ENCODE peak calls at places on chromosomes 4 and X, in eight cellular contexts. P is left cardiac atrium, D is bronchial epithelial cell, C is head of caudate nucleus, U is M059J, Y is DMS79 treated with DMSO at 0.1 percent for 48 hours, J is GM19239, F is T1000. X is an unnamed sample.

GRCh38 chrX:104085477-104085876 is 9.4 kb upstream of the TMSB15C start:
- DNase-seq in P (no peak), F (no peak), C (no peak), D (no peak), Y (no peak), U (no peak), J (no peak), X (no peak)

GRCh38 chr4:148565801-148566200 is 123.6 kb upstream of the NR3C2 start:
- DNase-seq in Y (no peak), D (no peak), U (no peak), F (no peak), C (peak), J (no peak), P (no peak), X (no peak)

GRCh38 chr4:159101983-159102622 is 776 bp upstream of the RAPGEF2 start:
- DNase-seq in J (no peak), F (no peak), P (no peak), C (no peak), Y (no peak), D (no peak), U (peak), X (no peak)

GRCh38 chrX:49209434-49210251 is 9.7 kb upstream of the SYP start:
- DNase-seq in C (peak), D (no peak), F (no peak), P (no peak), J (no peak), U (no peak), Y (no peak), X (no peak)

GRCh38 chr4:11338990-11339782 is 89.5 kb downstream of the HS3ST1 start:
- DNase-seq in Y (no peak), C (no peak), D (no peak), J (no peak), U (no peak), F (no peak), P (no peak), X (no peak)

GRCh38 chr4:56909083-56909981 is 1.6 kb downstream of the REST start:
- DNase-seq in U (peak), D (peak), F (peak), C (peak), Y (peak), J (peak), P (peak), X (no peak)

GRCh38 chr4:85445058-85445639 is 29.8 kb upstream of the ARHGAP24 start:
- DNase-seq in D (no peak), U (no peak), P (no peak), F (no peak), Y (peak), J (no peak), C (no peak), X (no peak)

GRCh38 chr4:184506527-184507121 is 32.3 kb upstream of the IRF2 start:
- DNase-seq in C (peak), U (no peak), J (peak), F (no peak), Y (no peak), D (no peak), P (no peak), X (no peak)

GRCh38 chr4:110527156-110527555 is 51.2 kb downstream of the ENPEP start:
- DNase-seq in F (no peak), C (no peak), P (no peak), U (no peak), J (no peak), D (no peak), Y (no peak), X (no peak)

GRCh38 chr4:16764622-16765021 is 133.8 kb downstream of the LDB2 start:
- DNase-seq in J (no peak), Y (no peak), D (no peak), P (no peak), C (no peak), F (no peak), U (peak), X (no peak)

GRCh38 chrX:9466711-9467110 is 1.9 kb downstream of the TBL1X start:
- DNase-seq in Y (no peak), P (no peak), U (peak), F (no peak), D (no peak), J (no peak), C (no peak), X (no peak)

GRCh38 chr4:156954598-156954997 is 17.0 kb downstream of the PDGFC start:
- DNase-seq in U (no peak), F (no peak), P (no peak), C (no peak), D (no peak), Y (no peak), J (no peak), X (no peak)

GRCh38 chrX:140480765-140481164 is 24.1 kb downstream of the SOX3 start:
- DNase-seq in P (no peak), Y (no peak), C (no peak), F (peak), J (no peak), D (no peak), U (peak), X (no peak)

GRCh38 chr4:76943129-76943620 is 6.4 kb upstream of the SEPTIN11 start:
- DNase-seq in Y (no peak), C (no peak), F (no peak), U (peak), D (peak), J (no peak), P (no peak), X (no peak)

GRCh38 chrX:47384502-47384901 is 14.1 kb downstream of the ZNF157 start:
- DNase-seq in D (peak), F (no peak), Y (peak), C (peak), P (peak), J (peak), U (peak), X (peak)

GRCh38 chr4:8240211-8241041 is 29.1 kb upstream of the HTRA3 start:
- DNase-seq in Y (no peak), D (no peak), F (no peak), J (no peak), U (no peak), P (no peak), C (no peak), X (no peak)

GRCh38 chrX:107825698-107826285 is at the start of gene MID2:
- DNase-seq in F (peak), D (peak), P (peak), C (peak), U (peak), Y (peak), J (peak), X (peak)

GRCh38 chr4:153222162-153222789 is 18.0 kb downstream of the TRIM2 start:
- DNase-seq in C (peak), D (peak), Y (peak), F (peak), U (peak), J (peak), P (peak), X (no peak)

GRCh38 chr4:174230148-174230547 is 53.3 kb downstream of the FBXO8 start:
- DNase-seq in F (no peak), U (no peak), C (no peak), D (no peak), J (no peak), Y (no peak), P (no peak), X (no peak)

GRCh38 chr4:84501197-84501492 is 2.1 kb upstream of the NKX6-1 start:
- DNase-seq in P (no peak), Y (no peak), F (no peak), C (no peak), J (no peak), D (no peak), U (no peak), X (no peak)

X was measured in HCT116.